ENCODE peak calls at places on chromosomes 4 and X, in five cellular contexts. One of them, this sample, is unnamed.

GRCh38 chrX:10512741-10513140 is 107.6 kb downstream of the MID1 start:
- DNase-seq in breast epithelium: no peak
- DNase-seq in SK-N-SH: no peak
- DNase-seq in transverse colon: no peak
- DNase-seq in lower lobe of right lung: no peak
- DNase-seq in this sample: no peak

GRCh38 chrX:155864655-155865054 is 16.5 kb upstream of the VAMP7 start:
- DNase-seq in transverse colon: no peak
- DNase-seq in breast epithelium: no peak
- DNase-seq in lower lobe of right lung: no peak
- DNase-seq in SK-N-SH: peak; percentile 36
- DNase-seq in this sample: no peak

GRCh38 chrX:152231106-152231505 is 92.7 kb upstream of the MAGEA10 start:
- DNase-seq in breast epithelium: no peak
- DNase-seq in lower lobe of right lung: no peak
- DNase-seq in SK-N-SH: no peak
- DNase-seq in transverse colon: no peak
- DNase-seq in this sample: no peak

GRCh38 chr4:3830774-3831528 is 64.8 kb downstream of the ADRA2C start:
- DNase-seq in transverse colon: no peak
- DNase-seq in lower lobe of right lung: peak; percentile 26
- DNase-seq in SK-N-SH: no peak
- DNase-seq in breast epithelium: no peak
- DNase-seq in this sample: no peak

GRCh38 chrX:323721-324628 is 5.4 kb upstream of the GTPBP6 start:
- DNase-seq in breast epithelium: no peak
- DNase-seq in SK-N-SH: peak; percentile 66
- DNase-seq in lower lobe of right lung: peak; percentile 82
- DNase-seq in transverse colon: peak; percentile 50
- DNase-seq in this sample: peak; percentile 59

GRCh38 chr4:52423967-52424366 is 235.1 kb downstream of the USP46 start:
- DNase-seq in lower lobe of right lung: no peak
- DNase-seq in transverse colon: no peak
- DNase-seq in breast epithelium: no peak
- DNase-seq in SK-N-SH: no peak
- DNase-seq in this sample: no peak

GRCh38 chrX:114798902-114799301 is 215.0 kb downstream of the HTR2C start:
- DNase-seq in lower lobe of right lung: no peak
- DNase-seq in breast epithelium: no peak
- DNase-seq in transverse colon: no peak
- DNase-seq in SK-N-SH: no peak
- DNase-seq in this sample: no peak

GRCh38 chr4:20074450-20074849 is 177.3 kb upstream of the SLIT2 start:
- DNase-seq in breast epithelium: no peak
- DNase-seq in lower lobe of right lung: no peak
- DNase-seq in transverse colon: no peak
- DNase-seq in SK-N-SH: no peak
- DNase-seq in this sample: no peak

GRCh38 chr4:4248885-4249203 is 821 bp upstream of the TMEM128 start:
- DNase-seq in breast epithelium: no peak
- DNase-seq in SK-N-SH: peak; percentile 20
- DNase-seq in lower lobe of right lung: no peak
- DNase-seq in transverse colon: no peak
- DNase-seq in this sample: no peak

GRCh38 chr4:244471-244870 is 60.8 kb downstream of the ZNF732 start:
- DNase-seq in breast epithelium: no peak
- DNase-seq in lower lobe of right lung: no peak
- DNase-seq in SK-N-SH: no peak
- DNase-seq in transverse colon: peak; percentile 44
- DNase-seq in this sample: no peak

GRCh38 chrX:86061407-86061806 is 14.0 kb upstream of the CHM start:
- DNase-seq in transverse colon: no peak
- DNase-seq in breast epithelium: no peak
- DNase-seq in lower lobe of right lung: no peak
- DNase-seq in SK-N-SH: no peak
- DNase-seq in this sample: no peak

GRCh38 chrX:16222123-16222522 is 54.8 kb downstream of the MAGEB17 start:
- DNase-seq in breast epithelium: no peak
- DNase-seq in lower lobe of right lung: no peak
- DNase-seq in SK-N-SH: no peak
- DNase-seq in transverse colon: no peak
- DNase-seq in this sample: no peak

GRCh38 chr4:186845137-186845842 is 121.6 kb upstream of the FAT1 start:
- DNase-seq in lower lobe of right lung: no peak
- DNase-seq in breast epithelium: no peak
- DNase-seq in transverse colon: peak; percentile 25
- DNase-seq in SK-N-SH: no peak
- DNase-seq in this sample: peak; percentile 44

GRCh38 chr4:128856246-128856645 is 46.7 kb downstream of the JADE1 start:
- DNase-seq in breast epithelium: no peak
- DNase-seq in lower lobe of right lung: no peak
- DNase-seq in transverse colon: no peak
- DNase-seq in SK-N-SH: no peak
- DNase-seq in this sample: no peak

GRCh38 chr4:72604324-72604723 is 35.3 kb upstream of the ADAMTS3 start:
- DNase-seq in breast epithelium: peak; percentile 23
- DNase-seq in lower lobe of right lung: no peak
- DNase-seq in SK-N-SH: no peak
- DNase-seq in transverse colon: no peak
- DNase-seq in this sample: no peak

GRCh38 chr4:75831856-75832405 is 70.3 kb downstream of the PPEF2 start:
- DNase-seq in lower lobe of right lung: no peak
- DNase-seq in SK-N-SH: no peak
- DNase-seq in transverse colon: peak; percentile 23
- DNase-seq in breast epithelium: no peak
- DNase-seq in this sample: no peak

GRCh38 chr4:76527666-76528065 is 92.6 kb downstream of the SHROOM3 start:
- DNase-seq in lower lobe of right lung: no peak
- DNase-seq in SK-N-SH: no peak
- DNase-seq in transverse colon: no peak
- DNase-seq in breast epithelium: peak; percentile 88
- DNase-seq in this sample: no peak

GRCh38 chrX:130772313-130773140 is 130.5 kb downstream of the ENOX2 start:
- DNase-seq in SK-N-SH: peak; percentile 19
- DNase-seq in transverse colon: no peak
- DNase-seq in breast epithelium: no peak
- DNase-seq in lower lobe of right lung: no peak
- DNase-seq in this sample: no peak

GRCh38 chr4:99202536-99202935 is 16.5 kb downstream of the ADH6 start:
- DNase-seq in lower lobe of right lung: no peak
- DNase-seq in transverse colon: no peak
- DNase-seq in SK-N-SH: no peak
- DNase-seq in breast epithelium: no peak
- DNase-seq in this sample: no peak

GRCh38 chr4:124974163-124974562 is 261.6 kb upstream of the ANKRD50 start:
- DNase-seq in lower lobe of right lung: no peak
- DNase-seq in transverse colon: no peak
- DNase-seq in SK-N-SH: no peak
- DNase-seq in breast epithelium: no peak
- DNase-seq in this sample: no peak

GRCh38 chr4:86993909-86994672 is 59.3 kb downstream of the AFF1 start:
- DNase-seq in SK-N-SH: no peak
- DNase-seq in lower lobe of right lung: no peak
- DNase-seq in breast epithelium: no peak
- DNase-seq in transverse colon: no peak
- DNase-seq in this sample: no peak

GRCh38 chrX:18348047-18348446 is 6.4 kb downstream of the SCML2 start:
- DNase-seq in lower lobe of right lung: no peak
- DNase-seq in transverse colon: no peak
- DNase-seq in breast epithelium: no peak
- DNase-seq in SK-N-SH: no peak
- DNase-seq in this sample: no peak

GRCh38 chr4:162497564-162498167 is 333.9 kb upstream of the FSTL5 start:
- DNase-seq in lower lobe of right lung: no peak
- DNase-seq in breast epithelium: no peak
- DNase-seq in SK-N-SH: peak; percentile 34
- DNase-seq in transverse colon: no peak
- DNase-seq in this sample: no peak

GRCh38 chr4:102665527-102665926 is 95.2 kb downstream of the MANBA start:
- DNase-seq in lower lobe of right lung: no peak
- DNase-seq in SK-N-SH: no peak
- DNase-seq in breast epithelium: no peak
- DNase-seq in transverse colon: no peak
- DNase-seq in this sample: no peak

GRCh38 chr4:80197132-80197573 is at the start of gene PRDM8:
- DNase-seq in transverse colon: no peak
- DNase-seq in lower lobe of right lung: no peak
- DNase-seq in SK-N-SH: peak; percentile 88
- DNase-seq in breast epithelium: no peak
- DNase-seq in this sample: no peak

GRCh38 chr4:76108467-76109181 is 34.1 kb downstream of the ART3 start:
- DNase-seq in breast epithelium: no peak
- DNase-seq in transverse colon: no peak
- DNase-seq in SK-N-SH: peak; percentile 10
- DNase-seq in lower lobe of right lung: no peak
- DNase-seq in this sample: no peak

GRCh38 chr4:161952382-161952781 is 211.4 kb downstream of the FSTL5 start:
- DNase-seq in breast epithelium: no peak
- DNase-seq in transverse colon: no peak
- DNase-seq in lower lobe of right lung: no peak
- DNase-seq in SK-N-SH: no peak
- DNase-seq in this sample: no peak

GRCh38 chr4:86482851-86483490 is 111.1 kb upstream of the PTPN13 start:
- DNase-seq in breast epithelium: no peak
- DNase-seq in lower lobe of right lung: no peak
- DNase-seq in transverse colon: no peak
- DNase-seq in SK-N-SH: peak; percentile 11
- DNase-seq in this sample: no peak

GRCh38 chr4:101277661-101278060 is 69.7 kb downstream of the PPP3CA start:
- DNase-seq in SK-N-SH: no peak
- DNase-seq in transverse colon: no peak
- DNase-seq in lower lobe of right lung: no peak
- DNase-seq in breast epithelium: no peak
- DNase-seq in this sample: no peak

GRCh38 chr4:152463562-152463961 is 72.3 kb downstream of the FBXW7 start:
- DNase-seq in transverse colon: no peak
- DNase-seq in breast epithelium: no peak
- DNase-seq in SK-N-SH: no peak
- DNase-seq in lower lobe of right lung: no peak
- DNase-seq in this sample: no peak

GRCh38 chr4:155608231-155608885 is 58.3 kb upstream of the GUCY1A1 start:
- DNase-seq in SK-N-SH: no peak
- DNase-seq in breast epithelium: no peak
- DNase-seq in lower lobe of right lung: no peak
- DNase-seq in transverse colon: no peak
- DNase-seq in this sample: no peak

GRCh38 chr4:73843369-73843768 is 6.9 kb downstream of the CXCL6 start:
- DNase-seq in transverse colon: no peak
- DNase-seq in lower lobe of right lung: no peak
- DNase-seq in breast epithelium: no peak
- DNase-seq in SK-N-SH: no peak
- DNase-seq in this sample: no peak

GRCh38 chr4:153115322-153116100 is 88.7 kb upstream of the TRIM2 start:
- DNase-seq in transverse colon: peak; percentile 37
- DNase-seq in lower lobe of right lung: no peak
- DNase-seq in SK-N-SH: no peak
- DNase-seq in breast epithelium: no peak
- DNase-seq in this sample: no peak

GRCh38 chrX:39150621-39151020 is 349.4 kb downstream of the MID1IP1 start:
- DNase-seq in SK-N-SH: no peak
- DNase-seq in lower lobe of right lung: no peak
- DNase-seq in transverse colon: no peak
- DNase-seq in breast epithelium: no peak
- DNase-seq in this sample: no peak

GRCh38 chr4:78165758-78166157 is 108.6 kb downstream of the FRAS1 start:
- DNase-seq in transverse colon: no peak
- DNase-seq in breast epithelium: no peak
- DNase-seq in lower lobe of right lung: no peak
- DNase-seq in SK-N-SH: no peak
- DNase-seq in this sample: no peak

GRCh38 chr4:159484049-159484448 is 381.2 kb downstream of the RAPGEF2 start:
- DNase-seq in SK-N-SH: no peak
- DNase-seq in transverse colon: no peak
- DNase-seq in breast epithelium: no peak
- DNase-seq in lower lobe of right lung: no peak
- DNase-seq in this sample: no peak

GRCh38 chr4:154254999-154255398 is 236.6 kb downstream of the DCHS2 start:
- DNase-seq in lower lobe of right lung: no peak
- DNase-seq in transverse colon: no peak
- DNase-seq in breast epithelium: no peak
- DNase-seq in SK-N-SH: no peak
- DNase-seq in this sample: no peak
- TF ChIP-seq CTCF in lower lobe of right lung: no peak
- TF ChIP-seq CTCF in transverse colon: no peak
- TF ChIP-seq CTCF in breast epithelium: no peak
- TF ChIP-seq CTCF in SK-N-SH: no peak
- TF ChIP-seq CTCF in this sample: no peak

GRCh38 chr4:139556735-139557505 is 901 bp upstream of the SETD7 start:
- DNase-seq in breast epithelium: peak; percentile 56
- DNase-seq in transverse colon: peak; percentile 81
- DNase-seq in lower lobe of right lung: peak; percentile 80
- DNase-seq in SK-N-SH: peak; percentile 69
- DNase-seq in this sample: peak; percentile 79
- H3K4me1 ChIP-seq in breast epithelium: peaks cover 11% of the 10 kb centered on the region
- H3K4me1 ChIP-seq in transverse colon: peaks cover 26% of the 10 kb centered on the region
- H3K4me1 ChIP-seq in lower lobe of right lung: peaks cover 70% of the 10 kb centered on the region
- H3K4me1 ChIP-seq in SK-N-SH: peaks cover 37% of the 10 kb centered on the region
- H3K4me1 ChIP-seq in this sample: peaks cover 18% of the 10 kb centered on the region

GRCh38 chr4:88195666-88196365 is 37.4 kb upstream of the ABCG2 start:
- DNase-seq in breast epithelium: no peak
- DNase-seq in transverse colon: peak; percentile 65
- DNase-seq in lower lobe of right lung: no peak
- DNase-seq in SK-N-SH: no peak
- DNase-seq in this sample: peak; percentile 68
- H3K4me3 ChIP-seq in breast epithelium: no peak overlapping the region
- H3K4me3 ChIP-seq in transverse colon: no peak overlapping the region
- H3K4me3 ChIP-seq in lower lobe of right lung: no peak overlapping the region
- H3K4me3 ChIP-seq in SK-N-SH: no peak overlapping the region
- H3K4me3 ChIP-seq in this sample: no peak overlapping the region

DNA sequence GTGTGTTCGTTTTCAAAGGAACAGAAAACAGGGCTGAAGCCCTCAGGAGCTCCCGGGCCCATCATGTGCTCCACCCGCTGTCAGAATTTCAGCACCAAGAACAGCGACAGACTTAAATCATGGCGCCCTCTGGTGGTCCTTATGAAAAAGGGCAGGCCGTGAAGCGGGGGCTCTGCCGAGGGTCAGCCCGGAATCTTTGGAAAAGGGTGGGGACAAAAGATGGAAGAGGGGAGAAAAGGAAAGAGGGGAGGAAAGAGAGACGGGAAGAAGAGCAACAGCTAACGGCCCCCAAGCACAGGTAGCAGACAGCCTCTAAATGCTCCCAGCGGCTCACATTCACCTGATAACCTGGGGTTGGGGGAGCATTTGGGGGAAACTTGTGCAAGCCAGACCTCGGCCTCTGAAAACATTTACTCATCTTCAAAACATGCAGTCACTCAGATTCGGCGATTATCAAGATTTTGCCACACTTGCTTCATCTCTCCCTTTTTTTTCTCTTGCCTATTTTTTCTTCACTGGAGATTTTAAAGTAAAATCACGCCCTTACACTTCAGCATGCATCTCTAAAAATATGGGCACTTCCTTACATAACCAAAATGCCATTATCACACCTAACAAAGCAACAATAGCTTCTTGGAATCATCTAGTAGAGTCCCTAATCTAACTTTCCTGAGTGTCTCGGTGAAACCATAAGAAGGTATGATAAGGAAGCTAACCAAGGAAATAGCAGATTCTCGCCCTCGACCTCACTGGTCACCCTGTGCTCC is 28.1 kb upstream of the MAN2B2 start:
- DNase-seq in breast epithelium: no peak
- DNase-seq in transverse colon: peak; percentile 10
- DNase-seq in SK-N-SH: peak; percentile 85
- DNase-seq in lower lobe of right lung: no peak
- DNase-seq in this sample: peak; percentile 31
- TF ChIP-seq CTCF in breast epithelium: no peak
- TF ChIP-seq CTCF in transverse colon: peak; percentile 60
- TF ChIP-seq CTCF in SK-N-SH: peak; percentile 93
- TF ChIP-seq CTCF in lower lobe of right lung: peak; percentile 79
- TF ChIP-seq CTCF in this sample: peak; percentile 57